ENCODE peak calls at places on chromosomes 6 and 20, in four cellular contexts. S, N, P and Y are unnamed samples.

GRCh38 chr6:46935687-46936086 is 13.9 kb upstream of the ADGRF5 start:
- DNase-seq in N (no peak), S (no peak), P (peak), Y (no peak)

GRCh38 chr6:37517411-37517812 is 17.7 kb upstream of the CCDC167 start:
- DNase-seq in P (peak), S (no peak), N (peak), Y (no peak)

GRCh38 chr6:105805581-105806023 is 280.5 kb upstream of the PRDM1 start:
- DNase-seq in S (no peak), P (peak), N (no peak), Y (no peak)

GRCh38 chr6:72620866-72621242 is 1.0 kb upstream of the KCNQ5 start:
- DNase-seq in P (no peak), N (no peak), S (no peak), Y (no peak)

GRCh38 chr6:4345543-4345942 is 210.2 kb upstream of the ECI2 start:
- DNase-seq in S (no peak), N (no peak), P (no peak), Y (no peak)

GRCh38 chr20:46999821-47000465 is 105.3 kb downstream of the EYA2 start:
- DNase-seq in N (no peak), S (no peak), P (no peak), Y (no peak)

GRCh38 chr6:136956590-136957573 is 34.8 kb downstream of the SLC35D3 start:
- DNase-seq in N (no peak), S (no peak), P (peak), Y (no peak)

GRCh38 chr6:7993952-7994351 is 70.2 kb downstream of the BLOC1S5 start:
- DNase-seq in S (no peak), N (no peak), P (no peak), Y (no peak)

GRCh38 chr6:15384901-15385300 is 139.0 kb downstream of the JARID2 start:
- DNase-seq in S (no peak), N (no peak), P (no peak), Y (no peak)

GRCh38 chr20:2602046-2602735 is 50.2 kb upstream of the NOP56 start:
- DNase-seq in P (peak), N (no peak), S (no peak), Y (no peak)

GRCh38 chr20:59027746-59028320 is 4.3 kb downstream of the ATP5F1E start:
- DNase-seq in N (no peak), P (peak), S (no peak), Y (no peak)

GRCh38 chr20:61957961-61958715 is 107.5 kb downstream of the TAF4 start:
- DNase-seq in S (no peak), N (no peak), P (no peak), Y (no peak)

GRCh38 chr6:19356692-19357091 is 480.5 kb upstream of the ID4 start:
- DNase-seq in P (no peak), N (no peak), S (no peak), Y (no peak)

GRCh38 chr6:145247677-145248419 is 487.5 kb downstream of the EPM2A start:
- DNase-seq in S (no peak), P (peak), N (no peak), Y (no peak)

GRCh38 chr20:37295001-37295400 is 5.5 kb downstream of the MANBAL start:
- DNase-seq in P (peak), S (no peak), N (no peak), Y (no peak)

GRCh38 chr6:97282238-97282725 is 734 bp downstream of the MMS22L start:
- DNase-seq in P (no peak), N (no peak), S (no peak), Y (peak)

GRCh38 chr6:108556864-108557493 is 3.7 kb upstream of the FOXO3 start:
- DNase-seq in S (no peak), N (no peak), P (peak), Y (no peak)

GRCh38 chr6:45278367-45278766 is 49.8 kb upstream of the RUNX2 start:
- DNase-seq in P (no peak), N (no peak), S (no peak), Y (no peak)

GRCh38 chr6:124795879-124796838 is 166.1 kb upstream of the RNF217 start:
- DNase-seq in S (no peak), P (peak), N (no peak), Y (peak)